ENCODE peak calls at places on chromosome X, in seven cellular contexts. One of them, this sample, is unnamed.

GRCh38 chrX:13216139-13216538 is 103.7 kb downstream of the ATXN3L start:
- DNase-seq in brain microvascular endothelial cell: no peak
- DNase-seq in B cell: no peak
- DNase-seq in astrocyte of the spinal cord: no peak
- DNase-seq in fibroblast of lung: peak
- DNase-seq in right atrium auricular region: no peak
- DNase-seq in HFFc6: no peak
- DNase-seq in this sample: no peak

GRCh38 chrX:121851033-121851432 is 803.6 kb downstream of the GLUD2 start:
- DNase-seq in brain microvascular endothelial cell: peak
- DNase-seq in right atrium auricular region: no peak
- DNase-seq in B cell: no peak
- DNase-seq in astrocyte of the spinal cord: peak
- DNase-seq in HFFc6: no peak
- DNase-seq in fibroblast of lung: peak
- DNase-seq in this sample: no peak

GRCh38 chrX:23228950-23229448 is 105.7 kb upstream of the PTCHD1 start:
- DNase-seq in astrocyte of the spinal cord: no peak
- DNase-seq in brain microvascular endothelial cell: no peak
- DNase-seq in fibroblast of lung: no peak
- DNase-seq in HFFc6: no peak
- DNase-seq in B cell: no peak
- DNase-seq in right atrium auricular region: no peak
- DNase-seq in this sample: no peak

GRCh38 chrX:24214568-24214967 is 65.0 kb downstream of the ZFX start:
- DNase-seq in astrocyte of the spinal cord: no peak
- DNase-seq in B cell: no peak
- DNase-seq in HFFc6: no peak
- DNase-seq in fibroblast of lung: no peak
- DNase-seq in brain microvascular endothelial cell: no peak
- DNase-seq in right atrium auricular region: no peak
- DNase-seq in this sample: no peak

GRCh38 chrX:49106930-49107329 is 16.6 kb downstream of the GPKOW start:
- DNase-seq in fibroblast of lung: peak
- DNase-seq in astrocyte of the spinal cord: peak
- DNase-seq in B cell: no peak
- DNase-seq in brain microvascular endothelial cell: peak
- DNase-seq in HFFc6: peak
- DNase-seq in right atrium auricular region: peak
- DNase-seq in this sample: peak

GRCh38 chrX:12984629-12985303 is 9.9 kb downstream of the TMSB4X start:
- DNase-seq in astrocyte of the spinal cord: peak
- DNase-seq in fibroblast of lung: peak
- DNase-seq in right atrium auricular region: no peak
- DNase-seq in HFFc6: no peak
- DNase-seq in brain microvascular endothelial cell: peak
- DNase-seq in B cell: no peak
- DNase-seq in this sample: peak

GRCh38 chrX:6386837-6387236 is 148.1 kb downstream of the VCX3A start:
- DNase-seq in HFFc6: no peak
- DNase-seq in right atrium auricular region: no peak
- DNase-seq in brain microvascular endothelial cell: no peak
- DNase-seq in fibroblast of lung: no peak
- DNase-seq in astrocyte of the spinal cord: no peak
- DNase-seq in B cell: no peak
- DNase-seq in this sample: no peak

GRCh38 chrX:20530319-20530979 is 263.7 kb upstream of the RPS6KA3 start:
- DNase-seq in HFFc6: peak
- DNase-seq in B cell: peak
- DNase-seq in right atrium auricular region: peak
- DNase-seq in brain microvascular endothelial cell: peak
- DNase-seq in fibroblast of lung: peak
- DNase-seq in astrocyte of the spinal cord: peak
- DNase-seq in this sample: peak

GRCh38 chrX:125998432-125998831 is 167.7 kb downstream of the DCAF12L2 start:
- DNase-seq in fibroblast of lung: no peak
- DNase-seq in astrocyte of the spinal cord: no peak
- DNase-seq in brain microvascular endothelial cell: peak
- DNase-seq in HFFc6: no peak
- DNase-seq in right atrium auricular region: no peak
- DNase-seq in B cell: no peak
- DNase-seq in this sample: no peak

GRCh38 chrX:47361538-47362511 is 8.6 kb upstream of the ZNF157 start:
- DNase-seq in B cell: peak
- DNase-seq in HFFc6: peak
- DNase-seq in fibroblast of lung: peak
- DNase-seq in astrocyte of the spinal cord: peak
- DNase-seq in brain microvascular endothelial cell: peak
- DNase-seq in right atrium auricular region: peak
- DNase-seq in this sample: peak

GRCh38 chrX:37454537-37455285 is 105.5 kb downstream of the PRRG1 start:
- DNase-seq in fibroblast of lung: no peak
- DNase-seq in HFFc6: peak
- DNase-seq in brain microvascular endothelial cell: peak
- DNase-seq in astrocyte of the spinal cord: peak
- DNase-seq in B cell: no peak
- DNase-seq in right atrium auricular region: no peak
- DNase-seq in this sample: peak

GRCh38 chrX:78092296-78092695 is 11.8 kb upstream of the PGK1 start:
- DNase-seq in fibroblast of lung: peak
- DNase-seq in brain microvascular endothelial cell: peak
- DNase-seq in astrocyte of the spinal cord: peak
- DNase-seq in B cell: no peak
- DNase-seq in right atrium auricular region: no peak
- DNase-seq in HFFc6: peak
- DNase-seq in this sample: peak

GRCh38 chrX:38806054-38806389 is 4.8 kb downstream of the MID1IP1 start:
- DNase-seq in B cell: no peak
- DNase-seq in brain microvascular endothelial cell: no peak
- DNase-seq in HFFc6: no peak
- DNase-seq in right atrium auricular region: no peak
- DNase-seq in fibroblast of lung: no peak
- DNase-seq in astrocyte of the spinal cord: no peak
- DNase-seq in this sample: no peak

GRCh38 chrX:38803609-38804480 is 2.6 kb downstream of the MID1IP1 start:
- DNase-seq in HFFc6: peak
- DNase-seq in B cell: peak
- DNase-seq in brain microvascular endothelial cell: no peak
- DNase-seq in astrocyte of the spinal cord: peak
- DNase-seq in right atrium auricular region: peak
- DNase-seq in fibroblast of lung: peak
- DNase-seq in this sample: peak

GRCh38 chrX:38804481-38805293 is 3.4 kb downstream of the MID1IP1 start:
- DNase-seq in fibroblast of lung: no peak
- DNase-seq in right atrium auricular region: no peak
- DNase-seq in brain microvascular endothelial cell: no peak
- DNase-seq in B cell: peak
- DNase-seq in astrocyte of the spinal cord: no peak
- DNase-seq in HFFc6: peak
- DNase-seq in this sample: peak

GRCh38 chrX:38806875-38807601 is 5.8 kb downstream of the MID1IP1 start:
- DNase-seq in astrocyte of the spinal cord: no peak
- DNase-seq in B cell: no peak
- DNase-seq in fibroblast of lung: no peak
- DNase-seq in HFFc6: no peak
- DNase-seq in brain microvascular endothelial cell: no peak
- DNase-seq in right atrium auricular region: no peak
- DNase-seq in this sample: no peak

DNA sequence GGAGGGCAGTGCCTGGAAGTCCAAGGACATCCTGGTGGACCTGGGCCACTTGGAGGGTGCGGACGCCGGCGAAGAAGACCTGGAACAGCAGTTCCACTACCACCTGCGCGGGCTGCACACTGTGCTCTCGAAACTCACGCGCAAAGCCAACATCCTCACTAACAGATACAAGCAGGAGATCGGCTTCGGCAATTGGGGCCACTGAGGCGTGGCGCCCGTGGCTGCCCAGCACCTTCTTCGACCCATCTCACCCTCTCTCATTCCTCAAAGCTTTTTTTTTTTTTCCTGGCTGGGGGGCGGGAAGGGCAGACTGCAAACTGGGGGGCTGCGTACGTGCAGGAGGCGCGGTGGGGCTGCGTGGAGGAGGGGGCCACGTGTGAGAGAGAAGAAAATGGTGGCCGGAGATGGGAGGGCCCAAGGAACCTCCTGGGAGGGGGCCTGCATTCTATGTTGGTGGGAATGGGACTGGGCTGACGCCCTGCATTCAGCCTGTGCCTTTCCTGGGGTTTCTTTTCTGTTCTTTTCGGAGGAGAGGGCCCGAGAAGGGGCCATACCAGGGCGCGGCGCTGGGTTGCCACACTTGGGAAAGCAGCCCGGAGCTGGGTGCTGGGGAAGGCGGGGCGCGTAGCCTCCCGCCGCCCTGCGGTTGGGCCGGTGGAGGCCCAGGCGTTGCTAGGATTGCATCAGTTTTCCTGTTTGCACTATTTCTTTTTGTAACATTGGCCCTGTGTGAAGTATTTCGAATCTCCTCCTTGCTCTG is 4.2 kb downstream of the MID1IP1 start:
- DNase-seq in B cell: peak
- DNase-seq in brain microvascular endothelial cell: no peak
- DNase-seq in astrocyte of the spinal cord: peak
- DNase-seq in fibroblast of lung: peak
- DNase-seq in HFFc6: peak
- DNase-seq in right atrium auricular region: peak
- DNase-seq in this sample: peak
- TF ChIP-seq CTCF in B cell: no peak
- TF ChIP-seq CTCF in brain microvascular endothelial cell: no peak
- TF ChIP-seq CTCF in astrocyte of the spinal cord: no peak
- TF ChIP-seq CTCF in fibroblast of lung: peak
- TF ChIP-seq CTCF in HFFc6: no peak
- TF ChIP-seq CTCF in right atrium auricular region: no peak
- TF ChIP-seq CTCF in this sample: no peak

DNA sequence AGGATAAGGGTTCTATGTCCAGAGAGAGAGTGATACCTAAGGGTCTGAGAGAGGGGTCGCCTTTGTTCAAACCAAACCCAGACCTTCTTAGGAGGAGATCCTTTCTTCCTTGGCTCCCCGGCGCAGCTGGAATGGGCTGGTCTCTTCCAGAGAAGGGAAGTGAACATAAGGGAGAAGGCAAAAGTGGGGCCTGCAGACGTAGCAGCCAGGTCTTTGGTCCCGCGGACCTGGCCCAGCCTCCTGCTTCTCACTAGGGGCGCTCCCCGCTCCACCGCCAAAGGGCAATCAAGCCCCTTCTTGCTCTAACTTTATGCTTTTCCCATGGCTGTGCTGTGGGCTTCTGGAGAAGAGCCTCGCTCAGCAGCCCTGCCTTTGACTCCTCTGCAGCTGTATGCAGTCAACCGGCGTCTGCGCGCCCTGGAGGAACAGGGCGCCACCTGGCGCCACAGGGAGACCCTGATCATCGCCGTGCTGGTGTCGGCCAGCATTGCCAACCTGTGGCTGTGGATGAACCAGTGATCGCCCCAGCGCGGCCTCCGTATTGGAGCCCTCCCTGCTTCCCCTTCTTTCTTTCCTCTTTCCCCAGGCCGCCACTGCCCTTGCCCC is 6.5 kb downstream of the FATE1 start:
- DNase-seq in brain microvascular endothelial cell: no peak
- DNase-seq in right atrium auricular region: no peak
- DNase-seq in HFFc6: no peak
- DNase-seq in astrocyte of the spinal cord: peak
- DNase-seq in B cell: no peak
- DNase-seq in fibroblast of lung: peak
- DNase-seq in this sample: peak
- TF ChIP-seq CTCF in brain microvascular endothelial cell: peak
- TF ChIP-seq CTCF in right atrium auricular region: peak
- TF ChIP-seq CTCF in HFFc6: no peak
- TF ChIP-seq CTCF in astrocyte of the spinal cord: peak
- TF ChIP-seq CTCF in B cell: no peak
- TF ChIP-seq CTCF in fibroblast of lung: no peak
- TF ChIP-seq CTCF in this sample: peak

GRCh38 chrX:149540621-149541520 is at the start of gene EOLA1:
- DNase-seq in HFFc6: peak
- DNase-seq in brain microvascular endothelial cell: peak
- DNase-seq in right atrium auricular region: peak
- DNase-seq in astrocyte of the spinal cord: peak
- DNase-seq in B cell: peak
- DNase-seq in fibroblast of lung: peak
- DNase-seq in this sample: peak
- TF ChIP-seq CTCF in HFFc6: no peak
- TF ChIP-seq CTCF in brain microvascular endothelial cell: no peak
- TF ChIP-seq CTCF in right atrium auricular region: no peak
- TF ChIP-seq CTCF in astrocyte of the spinal cord: no peak
- TF ChIP-seq CTCF in B cell: no peak
- TF ChIP-seq CTCF in fibroblast of lung: no peak
- TF ChIP-seq CTCF in this sample: no peak

GRCh38 chrX:135973025-135973547 is 702 bp downstream of the MMGT1 start:
- DNase-seq in B cell: no peak
- DNase-seq in fibroblast of lung: peak
- DNase-seq in HFFc6: peak
- DNase-seq in astrocyte of the spinal cord: peak
- DNase-seq in brain microvascular endothelial cell: peak
- DNase-seq in right atrium auricular region: no peak
- DNase-seq in this sample: peak
- TF ChIP-seq CTCF in B cell: peak
- TF ChIP-seq CTCF in fibroblast of lung: no peak
- TF ChIP-seq CTCF in HFFc6: no peak
- TF ChIP-seq CTCF in astrocyte of the spinal cord: peak
- TF ChIP-seq CTCF in brain microvascular endothelial cell: no peak
- TF ChIP-seq CTCF in right atrium auricular region: no peak
- TF ChIP-seq CTCF in this sample: no peak

GRCh38 chrX:136171420-136171819 is 24.1 kb downstream of the FHL1 start:
- DNase-seq in astrocyte of the spinal cord: no peak
- DNase-seq in HFFc6: no peak
- DNase-seq in brain microvascular endothelial cell: no peak
- DNase-seq in fibroblast of lung: no peak
- DNase-seq in right atrium auricular region: no peak
- DNase-seq in B cell: no peak
- DNase-seq in this sample: no peak
- TF ChIP-seq CTCF in astrocyte of the spinal cord: no peak
- TF ChIP-seq CTCF in HFFc6: no peak
- TF ChIP-seq CTCF in brain microvascular endothelial cell: no peak
- TF ChIP-seq CTCF in fibroblast of lung: no peak
- TF ChIP-seq CTCF in right atrium auricular region: no peak
- TF ChIP-seq CTCF in B cell: no peak
- TF ChIP-seq CTCF in this sample: no peak

This sample was measured in Calu3.